ENCODE peak calls at places on chromosomes 4 and X, in four cellular contexts. L is AG10803, V is choroid plexus epithelial cell, J is astrocyte of the spinal cord. B is an unnamed sample.

GRCh38 chr4:111807556-111807955 is 337.7 kb upstream of the FAM241A start:
- DNase-seq in J (no peak), L (no peak), V (no peak), B (no peak)

GRCh38 chr4:74370912-74371311 is 6.0 kb downstream of the EREG start:
- DNase-seq in L (peak), J (peak), V (peak), B (peak)

GRCh38 chrX:123878177-123878576 is 18.3 kb downstream of the XIAP start:
- DNase-seq in V (peak), J (peak), L (no peak), B (no peak)

GRCh38 chrX:39818071-39818470 is 279.7 kb downstream of the BCOR start:
- DNase-seq in L (no peak), J (no peak), V (no peak), B (no peak)

GRCh38 chr4:184448828-184449227 is 25.5 kb downstream of the IRF2 start:
- DNase-seq in L (peak), J (peak), V (peak), B (no peak)

GRCh38 chrX:43969504-43970501 is 3.4 kb downstream of the NDP start:
- DNase-seq in L (peak), V (peak), J (peak), B (no peak)

GRCh38 chr4:122798101-122798500 is 28.5 kb upstream of the FGF2 start:
- DNase-seq in L (peak), J (peak), V (peak), B (peak)

GRCh38 chrX:119155416-119156035 is 27.9 kb upstream of the KIAA1210 start:
- DNase-seq in L (peak), V (no peak), J (peak), B (no peak)

GRCh38 chr4:81032805-81033684 is 2.5 kb downstream of the BMP3 start:
- DNase-seq in J (no peak), V (no peak), L (no peak), B (no peak)

GRCh38 chr4:81648576-81649272 is 177.0 kb upstream of the RASGEF1B start:
- DNase-seq in V (peak), J (peak), L (no peak), B (peak)

GRCh38 chr4:67886281-67886680 is 2.5 kb upstream of the TMPRSS11D start:
- DNase-seq in L (no peak), J (peak), V (peak), B (no peak)

GRCh38 chr4:42519803-42520417 is 122.6 kb downstream of the SHISA3 start:
- DNase-seq in V (peak), J (peak), L (peak), B (peak)

GRCh38 chrX:10486373-10486772 is 134.0 kb downstream of the MID1 start:
- DNase-seq in L (peak), J (peak), V (peak), B (no peak)

GRCh38 chr4:19748470-19748869 is 503.2 kb upstream of the SLIT2 start:
- DNase-seq in J (no peak), V (peak), L (peak), B (peak)

GRCh38 chr4:146342600-146343192 is 128.4 kb downstream of the REELD1 start:
- DNase-seq in L (peak), J (peak), V (peak), B (peak)

GRCh38 chr4:123822353-123822752 is 425.8 kb downstream of the SPRY1 start:
- DNase-seq in L (no peak), V (no peak), J (no peak), B (no peak)

GRCh38 chrX:93673056-93673868 is at the start of gene NAP1L3:
- DNase-seq in J (peak), V (peak), L (peak), B (peak)

GRCh38 chr4:139943277-139943676 is 210.7 kb downstream of the MAML3 start:
- DNase-seq in L (no peak), J (no peak), V (no peak), B (no peak)

GRCh38 chrX:9148626-9149385 is 114.9 kb upstream of the FAM9B start:
- DNase-seq in V (peak), J (peak), L (peak), B (no peak)

GRCh38 chrX:17472424-17472823 is 97.4 kb downstream of the NHS start:
- DNase-seq in V (no peak), J (no peak), L (no peak), B (no peak)

GRCh38 chr4:79074040-79074439 is 134.8 kb upstream of the PAQR3 start:
- DNase-seq in V (no peak), J (no peak), L (no peak), B (no peak)

GRCh38 chrX:139204903-139205667 is 325.5 kb upstream of the F9 start:
- DNase-seq in J (no peak), V (no peak), L (peak), B (no peak)

GRCh38 chr4:75494563-75494962 is 19.6 kb downstream of the RCHY1 start:
- DNase-seq in V (peak), J (peak), L (peak), B (peak)

GRCh38 chr4:164357957-164358356 is 396.0 kb upstream of the SMIM31 start:
- DNase-seq in J (no peak), V (no peak), L (no peak), B (no peak)

GRCh38 chr4:79917246-79917645 is 155.8 kb downstream of the ANTXR2 start:
- DNase-seq in V (peak), J (peak), L (peak), B (no peak)

GRCh38 chr4:57191523-57192034 is 81.4 kb upstream of the IGFBP7 start:
- DNase-seq in J (peak), L (no peak), V (peak), B (peak)

GRCh38 chrX:150334100-150334499 is 29.0 kb upstream of the MAMLD1 start:
- DNase-seq in V (no peak), J (no peak), L (no peak), B (no peak)

GRCh38 chrX:23434356-23434884 is 99.8 kb downstream of the PTCHD1 start:
- DNase-seq in J (peak), L (peak), V (peak), B (peak)

GRCh38 chr4:140807491-140808257 is 51.5 kb upstream of the TBC1D9 start:
- DNase-seq in J (peak), L (no peak), V (peak), B (no peak)

GRCh38 chr4:154490261-154490588 is 1.4 kb downstream of the DCHS2 start:
- DNase-seq in V (no peak), L (no peak), J (no peak), B (no peak)

GRCh38 chr4:154490589-154491340 is 834 bp downstream of the DCHS2 start:
- DNase-seq in V (no peak), J (no peak), L (no peak), B (no peak)

GRCh38 chr4:154491731-154492249 is at the start of gene DCHS2:
- DNase-seq in J (no peak), V (no peak), L (no peak), B (no peak)

GRCh38 chr4:154491341-154491679 is 289 bp downstream of the DCHS2 start:
- DNase-seq in L (peak), J (peak), V (peak), B (no peak)

GRCh38 chr4:154489558-154490260 is 1.9 kb downstream of the DCHS2 start:
- DNase-seq in V (no peak), J (no peak), L (no peak), B (no peak)
- H3K4me3 ChIP-seq in V (no peak), J (no peak), L (no peak), B (no peak)

DNA sequence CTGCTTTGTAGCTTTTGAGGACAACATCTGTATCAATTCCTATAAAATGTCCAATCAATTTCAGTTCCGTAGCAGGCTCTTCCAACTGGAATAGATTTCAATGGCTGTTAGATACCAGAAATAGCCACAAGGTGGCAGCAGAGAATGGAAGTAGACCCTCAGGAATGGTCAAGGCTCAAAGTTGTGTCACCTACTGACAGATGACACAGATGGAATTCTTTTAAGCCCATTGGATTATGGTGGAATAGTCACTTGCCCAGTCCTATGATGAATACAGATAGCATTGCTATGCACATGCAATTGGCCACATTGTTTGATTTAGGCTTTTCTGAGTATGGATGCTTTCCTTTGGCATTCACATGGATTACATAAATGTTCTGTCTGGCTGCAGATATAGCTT is 130.4 kb upstream of the RADX start:
- DNase-seq in V (peak), L (peak), J (peak), B (peak)
- TF ChIP-seq CTCF in V (peak), L (peak), J (peak), B (peak)

DNA sequence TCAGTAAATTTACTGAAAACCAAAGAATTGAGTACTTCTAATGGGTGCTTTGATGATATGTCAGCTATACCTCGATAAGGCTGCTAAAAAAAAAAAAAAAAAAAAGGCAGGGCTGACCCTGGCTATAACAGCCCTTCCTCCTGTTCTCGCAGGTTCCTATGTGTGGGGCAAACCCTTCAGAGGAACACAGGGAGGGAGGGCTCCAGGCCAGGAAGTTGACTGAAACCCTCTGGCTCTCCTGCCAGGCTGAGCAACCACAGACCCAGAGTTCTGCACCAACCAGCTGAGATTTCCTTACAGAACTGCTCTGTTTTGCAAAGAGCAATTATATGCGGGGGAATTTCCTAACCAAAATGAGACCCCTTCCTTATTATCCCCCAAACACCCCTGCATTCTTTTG is 45.5 kb downstream of the PDHA1 start:
- DNase-seq in L (no peak), J (no peak), V (no peak), B (no peak)
- H3K4me3 ChIP-seq in L (no peak), J (no peak), V (no peak), B (no peak)

GRCh38 chrX:1283093-1283492 is 14.5 kb downstream of the CSF2RA start:
- DNase-seq in L (no peak), J (no peak), V (no peak), B (no peak)
- TF ChIP-seq CTCF in L (no peak), J (no peak), V (no peak), B (no peak)

GRCh38 chrX:100817340-100817739 is 2.9 kb upstream of the CSTF2 start:
- DNase-seq in V (no peak), L (no peak), J (no peak), B (no peak)

GRCh38 chrX:100819837-100820666 is at the start of gene CSTF2:
- DNase-seq in J (peak), L (peak), V (peak), B (peak)

DNA sequence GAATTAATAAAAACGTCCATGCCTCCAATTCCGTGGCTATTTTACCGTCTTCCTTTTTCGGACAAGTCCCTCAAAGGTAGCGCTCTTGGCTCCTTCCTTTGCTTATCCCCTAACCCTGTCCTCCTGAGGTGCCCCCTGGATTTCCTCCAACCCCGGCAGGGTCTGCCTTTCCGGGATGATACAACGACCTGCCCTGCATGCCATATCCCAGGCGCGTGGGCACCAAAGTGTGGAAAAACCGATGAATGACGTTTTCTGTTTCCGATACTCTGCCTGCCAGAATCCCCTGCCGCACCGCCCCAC is 706 bp upstream of the CSTF2 start:
- DNase-seq in L (no peak), J (no peak), V (no peak), B (no peak)
- H3K4me3 ChIP-seq in L (peak), J (peak), V (peak), B (peak)

DNA sequence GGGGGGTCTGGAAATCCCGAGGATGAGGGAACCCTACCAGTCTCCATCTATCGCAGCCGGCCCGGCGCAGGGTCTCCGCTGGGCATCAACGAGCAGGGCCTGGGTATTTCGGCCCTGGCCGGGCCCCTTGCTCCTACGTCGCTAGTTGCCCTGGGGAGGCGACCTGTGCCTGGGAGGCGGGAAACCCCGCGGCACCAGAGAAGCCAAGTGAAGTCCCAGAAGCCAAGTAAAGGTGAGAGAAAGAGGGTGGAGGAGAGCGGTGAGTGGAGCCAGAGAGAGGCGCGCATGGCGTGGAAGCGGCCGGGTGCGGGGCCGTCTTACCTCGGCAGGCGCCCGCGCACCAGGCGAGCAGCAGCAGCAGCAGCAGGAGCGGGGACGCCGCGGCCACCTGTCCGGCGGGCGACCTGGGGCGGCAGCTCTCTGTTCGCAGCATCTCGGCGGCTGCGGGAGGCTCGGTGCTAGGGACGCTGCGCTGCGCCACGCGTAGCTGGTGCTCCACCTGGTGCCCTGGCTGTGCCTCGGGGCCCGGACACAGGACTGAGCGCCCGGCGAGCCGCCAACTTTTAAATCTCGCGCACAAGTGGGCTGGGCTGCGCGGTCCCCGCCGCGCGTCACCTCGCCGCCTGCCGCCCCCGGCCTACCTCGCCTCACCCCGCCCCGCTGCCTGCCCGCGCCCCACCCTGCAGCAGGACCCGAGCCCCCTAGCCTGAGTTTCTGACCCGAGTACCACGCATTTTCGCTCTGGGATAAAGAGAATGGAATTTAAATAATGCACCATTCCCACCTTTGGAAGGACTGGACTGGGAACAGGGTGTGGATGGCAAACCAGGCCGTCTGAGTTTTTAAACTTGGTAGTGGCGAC is at the start of gene NMU:
- DNase-seq in L (no peak), J (peak), V (no peak), B (no peak)
- TF ChIP-seq CTCF in L (no peak), J (no peak), V (no peak), B (no peak)

GRCh38 chr4:76589402-76589801 is 154.4 kb downstream of the SHROOM3 start:
- DNase-seq in L (peak), J (peak), V (peak), B (no peak)
- H3K4me3 ChIP-seq in L (no peak), J (no peak), V (no peak), B (no peak)

GRCh38 chr4:32268949-32269348 is 1548.8 kb downstream of the PCDH7 start:
- DNase-seq in J (peak), V (peak), L (no peak), B (no peak)
- TF ChIP-seq CTCF in J (peak), V (peak), L (no peak), B (no peak)

DNA sequence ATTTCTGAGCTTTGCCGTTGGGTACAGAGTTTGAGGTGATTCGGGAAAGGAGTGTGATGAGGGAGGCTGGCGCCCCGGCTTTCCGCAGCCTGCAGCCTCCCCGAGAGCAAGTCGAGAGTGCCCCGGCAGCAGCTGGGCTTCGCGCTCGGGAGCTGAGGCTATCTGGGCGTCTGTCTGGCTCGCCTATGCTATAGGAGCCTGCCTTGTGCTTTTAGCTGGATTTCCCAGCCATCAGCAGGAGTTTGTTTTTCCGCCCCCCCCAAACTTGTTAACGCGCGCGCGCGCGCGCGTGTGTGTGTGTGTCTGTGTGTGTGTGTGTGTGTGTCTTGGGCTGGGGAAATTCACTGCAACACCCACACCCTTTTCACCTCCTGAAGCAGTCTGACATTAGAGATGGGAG is 765 bp upstream of the DGKK start:
- DNase-seq in V (no peak), J (no peak), L (no peak), B (no peak)
- H3K4me3 ChIP-seq in V (no peak), J (no peak), L (no peak), B (no peak)